ENCODE peak calls at places on chromosomes 12 and 14, in five cellular contexts. Z, D, U, J and R are unnamed samples.

GRCh38 chr12:12606793-12607589 is 4.7 kb upstream of the CREBL2 start:
- DNase-seq in Z (no peak), D (peak), U (no peak), J (peak), R (no peak)

GRCh38 chr12:114853003-114853529 is 169.1 kb upstream of the TBX3 start:
- DNase-seq in Z (no peak), D (no peak), U (no peak), J (no peak), R (no peak)

GRCh38 chr12:3218150-3218845 is 141.1 kb downstream of the TSPAN9 start:
- DNase-seq in Z (peak), D (peak), U (peak), J (peak), R (peak)

GRCh38 chr12:91913651-91914050 is 232.0 kb downstream of the BTG1 start:
- DNase-seq in Z (no peak), D (peak), U (no peak), J (no peak), R (no peak)

GRCh38 chr12:3084742-3085141 is 7.6 kb downstream of the TSPAN9 start:
- DNase-seq in Z (no peak), D (no peak), U (no peak), J (no peak), R (no peak)

GRCh38 chr12:77973579-77973978 is 142.9 kb downstream of the NAV3 start:
- DNase-seq in Z (no peak), D (no peak), U (no peak), J (no peak), R (no peak)

GRCh38 chr12:132623072-132623869 is 4.7 kb downstream of the P2RX2 start:
- DNase-seq in Z (no peak), D (no peak), U (no peak), J (no peak), R (no peak)

GRCh38 chr12:17992002-17992656 is 97.9 kb downstream of the RERGL start:
- DNase-seq in Z (no peak), D (peak), U (no peak), J (peak), R (no peak)

GRCh38 chr14:69475194-69475818 is 9.2 kb upstream of the PLEKHD1 start:
- DNase-seq in Z (no peak), D (peak), U (no peak), J (peak), R (no peak)

GRCh38 chr12:34393086-34393820 is 371.0 kb downstream of the ALG10 start:
- DNase-seq in Z (peak), D (no peak), U (peak), J (no peak), R (no peak)

GRCh38 chr14:50388256-50388931 is 8.3 kb downstream of the CDKL1 start:
- DNase-seq in Z (no peak), D (no peak), U (peak), J (peak), R (no peak)

GRCh38 chr14:51880810-51881580 is 20.6 kb downstream of the GNG2 start:
- DNase-seq in Z (no peak), D (peak), U (no peak), J (peak), R (no peak)

GRCh38 chr14:99267871-99268775 is 3.9 kb downstream of the BCL11B start:
- DNase-seq in Z (no peak), D (no peak), U (no peak), J (no peak), R (no peak)

GRCh38 chr12:66662729-66663128 is 16.1 kb downstream of the GRIP1 start:
- DNase-seq in Z (no peak), D (peak), U (no peak), J (peak), R (no peak)

GRCh38 chr12:55009171-55009570 is 10.6 kb upstream of the NEUROD4 start:
- DNase-seq in Z (no peak), D (no peak), U (no peak), J (no peak), R (no peak)

GRCh38 chr14:74409441-74409840 is 16.6 kb downstream of the SYNDIG1L start:
- DNase-seq in Z (no peak), D (no peak), U (no peak), J (no peak), R (no peak)

GRCh38 chr14:85076111-85076510 is 453.8 kb upstream of the FLRT2 start:
- DNase-seq in Z (no peak), D (no peak), U (no peak), J (no peak), R (no peak)

GRCh38 chr14:63192085-63192484 is 12.2 kb upstream of the RHOJ start:
- DNase-seq in Z (no peak), D (peak), U (no peak), J (no peak), R (no peak)

GRCh38 chr12:31301311-31301710 is 24.6 kb downstream of the SINHCAF start:
- DNase-seq in Z (no peak), D (no peak), U (no peak), J (no peak), R (no peak)

GRCh38 chr14:37620856-37621255 is 25.4 kb downstream of the TTC6 start:
- DNase-seq in Z (no peak), D (no peak), U (no peak), J (no peak), R (no peak)

GRCh38 chr12:123120452-123121166 is 30.3 kb downstream of the PITPNM2 start:
- DNase-seq in Z (no peak), D (peak), U (no peak), J (no peak), R (no peak)

GRCh38 chr12:5745251-5745888 is 199.7 kb downstream of the ANO2 start:
- DNase-seq in Z (peak), D (peak), U (no peak), J (peak), R (peak)

GRCh38 chr12:69331482-69331845 is 16.7 kb upstream of the LYZ start:
- DNase-seq in Z (no peak), D (peak), U (no peak), J (no peak), R (no peak)

GRCh38 chr12:48925218-48925871 is at the start of gene FKBP11:
- DNase-seq in Z (peak), D (peak), U (peak), J (peak), R (no peak)

GRCh38 chr14:102071283-102071998 is 15.4 kb downstream of the HSP90AA1 start:
- DNase-seq in Z (no peak), D (peak), U (no peak), J (peak), R (no peak)
- H3K27ac ChIP-seq in Z (no peak), D (no peak), U (no peak), J (peak), R (no peak)

GRCh38 chr14:101966742-101967141 is 2.4 kb downstream of the DYNC1H1 start:
- DNase-seq in Z (no peak), D (no peak), U (no peak), J (no peak), R (no peak)

GRCh38 chr14:101964297-101965144 is at the start of gene DYNC1H1:
- DNase-seq in Z (peak), D (peak), U (peak), J (peak), R (peak)

GRCh38 chr14:101965145-101965531 is 765 bp downstream of the DYNC1H1 start:
- DNase-seq in Z (peak), D (peak), U (peak), J (peak), R (peak)

GRCh38 chr14:101968186-101968585 is 3.8 kb downstream of the DYNC1H1 start:
- DNase-seq in Z (no peak), D (no peak), U (no peak), J (no peak), R (no peak)

DNA sequence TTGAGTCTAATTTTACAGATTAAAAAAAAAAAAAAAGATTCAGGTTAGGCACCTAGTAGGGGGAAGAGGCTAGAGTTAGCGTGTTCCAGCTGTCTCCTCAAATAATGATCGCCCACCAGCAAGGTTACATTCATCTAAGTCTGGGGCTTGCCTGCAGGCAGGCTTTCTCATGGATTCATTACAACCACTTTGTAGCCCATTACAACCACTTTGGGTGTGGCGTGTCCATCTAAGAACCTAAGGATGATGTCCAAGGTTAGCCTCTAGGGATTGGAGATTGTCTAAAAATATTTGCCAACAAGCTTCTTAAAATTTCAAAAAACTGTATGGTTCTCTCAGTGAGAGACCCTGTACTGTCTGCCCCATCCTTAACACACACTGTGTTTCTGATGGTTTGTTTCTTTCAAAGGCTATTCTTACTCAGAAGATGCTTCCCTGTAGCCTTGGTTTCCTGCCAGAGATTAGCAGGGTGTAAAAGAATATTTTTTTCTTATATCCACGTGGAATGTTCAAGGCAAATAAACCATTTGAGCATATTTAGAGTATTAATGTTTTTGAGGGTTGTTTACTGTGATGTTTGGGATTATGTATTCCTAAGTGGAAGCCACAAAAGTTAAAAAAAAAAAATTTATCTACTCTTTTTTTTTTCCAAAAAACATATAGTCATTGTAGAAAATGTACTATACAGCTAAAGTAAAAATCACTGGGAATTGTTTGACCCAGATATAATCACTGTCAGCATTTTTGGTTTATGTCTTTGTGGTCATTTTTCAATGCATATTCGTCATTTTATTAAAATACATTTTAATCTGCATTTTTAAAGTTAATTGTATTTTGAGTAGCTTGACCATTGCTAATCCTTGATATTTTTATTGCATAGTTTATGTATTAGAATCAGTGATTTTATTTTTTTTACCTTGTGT is 1.7 kb downstream of the DYNC1H1 start:
- DNase-seq in Z (no peak), D (peak), U (no peak), J (peak), R (no peak)
- H3K27ac ChIP-seq in Z (peak), D (peak), U (peak), J (peak), R (peak)

GRCh38 chr12:108312885-108313203 is 26.3 kb downstream of the CMKLR1 start:
- DNase-seq in Z (peak), D (peak), U (no peak), J (no peak), R (no peak)

GRCh38 chr12:108311605-108312004 is 27.5 kb downstream of the CMKLR1 start:
- DNase-seq in Z (no peak), D (no peak), U (no peak), J (no peak), R (no peak)

GRCh38 chr12:108313236-108313608 is 25.9 kb downstream of the CMKLR1 start:
- DNase-seq in Z (no peak), D (peak), U (no peak), J (no peak), R (no peak)

GRCh38 chr12:108313609-108314331 is 25.3 kb downstream of the CMKLR1 start:
- DNase-seq in Z (no peak), D (no peak), U (no peak), J (no peak), R (no peak)

DNA sequence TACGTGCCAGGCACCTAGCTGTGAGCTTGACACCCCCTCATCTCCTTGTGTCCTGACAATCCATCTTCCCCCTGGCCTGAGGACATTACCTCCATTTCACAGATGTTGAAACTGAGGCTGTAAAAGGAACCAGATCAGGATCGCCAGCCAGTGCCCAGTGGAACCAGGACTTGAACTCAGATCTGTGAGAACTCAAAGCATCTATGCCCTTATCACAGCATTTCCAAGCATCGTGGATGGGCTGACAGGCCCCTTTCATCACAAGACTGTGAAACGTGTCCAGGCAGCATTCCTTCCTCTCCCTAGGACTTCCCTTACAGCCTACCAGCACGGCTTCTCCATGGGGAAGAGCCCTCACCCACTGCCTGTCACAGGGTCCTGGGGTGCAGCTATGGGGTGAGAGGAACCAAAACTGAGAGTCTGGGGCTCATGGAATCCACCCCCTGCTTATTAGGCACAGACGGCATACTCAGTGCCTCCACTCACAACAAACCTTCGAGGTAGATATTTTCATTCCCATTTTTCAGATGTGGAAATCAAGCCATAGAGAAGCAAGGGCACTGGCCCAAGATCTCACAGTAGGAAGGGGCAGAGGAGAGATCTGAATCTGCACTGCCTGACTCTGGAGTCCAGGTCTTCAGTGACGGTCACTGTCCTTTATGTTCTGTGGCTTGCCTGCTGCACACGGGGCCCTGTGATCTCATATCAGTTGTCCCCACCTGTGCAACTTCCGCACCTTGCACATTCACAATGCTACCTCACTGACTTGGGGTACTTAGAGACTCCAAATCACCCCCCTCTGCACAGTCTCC is 26.8 kb downstream of the CMKLR1 start:
- DNase-seq in Z (no peak), D (no peak), U (no peak), J (no peak), R (peak)
- H3K27ac ChIP-seq in Z (peak), D (no peak), U (peak), J (no peak), R (no peak)

DNA sequence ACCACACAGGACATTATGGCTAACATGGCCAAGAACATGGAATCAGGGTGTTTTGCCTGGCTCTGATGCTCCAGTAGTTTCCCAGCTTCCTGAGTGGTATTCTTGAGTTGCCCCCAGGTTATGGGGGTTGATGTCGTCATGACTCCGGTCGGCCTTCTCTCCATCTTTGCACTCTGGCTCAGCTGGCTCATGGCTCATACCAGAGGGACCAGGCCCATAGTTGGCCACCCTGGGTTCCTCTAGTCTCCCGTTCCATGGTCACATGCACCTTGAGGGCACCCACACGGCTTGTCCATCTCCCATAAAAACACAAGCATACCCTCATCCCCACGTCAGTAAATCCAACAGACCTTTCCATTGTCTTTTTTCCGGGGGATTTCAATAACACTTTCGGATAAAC is 23.7 kb upstream of the MAPKAPK5 start:
- DNase-seq in Z (no peak), D (no peak), U (no peak), J (no peak), R (no peak)
- H3K27ac ChIP-seq in Z (no peak), D (no peak), U (no peak), J (no peak), R (no peak)

DNA sequence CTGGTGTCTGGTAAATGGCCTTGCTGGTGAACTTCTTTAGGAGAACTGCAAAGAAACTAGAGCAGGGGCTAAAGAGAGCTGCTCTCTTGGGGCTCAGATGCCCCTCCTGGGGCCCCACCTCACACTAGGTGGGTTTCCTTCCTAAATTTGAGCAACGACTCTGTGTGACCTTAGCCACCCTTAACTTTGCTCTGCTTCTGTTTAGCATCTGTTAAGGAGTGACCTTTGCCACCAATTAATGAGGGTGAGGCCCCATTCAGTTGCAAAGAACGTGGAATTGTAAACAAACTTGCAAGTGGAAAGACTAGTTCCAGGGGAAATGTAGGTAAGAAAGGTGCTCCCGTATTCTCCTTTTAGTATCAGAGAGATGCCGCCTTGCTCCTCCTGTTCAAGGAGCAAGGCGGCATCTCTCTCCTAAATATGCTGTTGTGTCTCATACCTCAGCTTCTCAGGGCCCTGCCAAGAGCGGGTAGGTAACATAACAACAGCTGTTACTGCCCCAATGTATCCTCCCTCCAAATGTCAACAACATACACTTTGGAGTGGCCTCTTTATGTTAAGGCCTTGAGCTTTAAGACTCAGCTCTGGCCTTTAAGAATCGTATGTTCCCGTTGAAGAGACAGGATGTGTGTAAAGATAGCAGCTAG is 77.6 kb upstream of the FUT8 start:
- DNase-seq in Z (no peak), D (no peak), U (no peak), J (no peak), R (no peak)
- H3K27ac ChIP-seq in Z (no peak), D (peak), U (no peak), J (no peak), R (no peak)

GRCh38 chr12:57452181-57452936 is 2.7 kb upstream of the INHBE start:
- DNase-seq in Z (no peak), D (peak), U (no peak), J (peak), R (no peak)
- H3K27ac ChIP-seq in Z (peak), D (peak), U (peak), J (no peak), R (no peak)

DNA sequence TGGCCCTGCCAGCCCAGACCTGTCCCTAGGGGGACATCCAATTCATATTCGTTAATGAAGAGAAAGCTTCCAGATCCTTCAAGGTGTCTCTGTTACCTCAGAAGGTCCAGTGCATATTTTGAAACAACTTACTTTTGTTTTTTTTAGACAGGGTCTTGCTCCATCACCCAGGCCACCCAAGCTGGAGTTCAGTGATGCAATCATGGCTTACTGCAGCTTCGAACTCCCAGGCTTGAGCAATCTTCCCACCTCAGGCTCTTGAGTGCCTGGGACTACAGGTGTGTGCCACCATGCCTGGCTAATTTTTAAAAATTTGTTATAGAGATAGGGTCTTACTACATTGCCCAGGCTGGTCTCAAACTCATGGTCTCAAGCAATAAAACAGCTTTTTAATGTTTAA is 48.4 kb downstream of the B4GALNT3 start:
- DNase-seq in Z (no peak), D (no peak), U (no peak), J (no peak), R (no peak)
- H3K27ac ChIP-seq in Z (no peak), D (no peak), U (no peak), J (no peak), R (no peak)

GRCh38 chr12:22656376-22656775 is 31.4 kb downstream of the ETNK1 start:
- DNase-seq in Z (no peak), D (no peak), U (no peak), J (no peak), R (no peak)

GRCh38 chr12:22656835-22657234 is 31.9 kb downstream of the ETNK1 start:
- DNase-seq in Z (no peak), D (no peak), U (no peak), J (no peak), R (no peak)

GRCh38 chr12:22657538-22657937 is 32.6 kb downstream of the ETNK1 start:
- DNase-seq in Z (no peak), D (peak), U (no peak), J (peak), R (no peak)

GRCh38 chr12:22653075-22653474 is 28.1 kb downstream of the ETNK1 start:
- DNase-seq in Z (no peak), D (peak), U (no peak), J (no peak), R (no peak)

DNA sequence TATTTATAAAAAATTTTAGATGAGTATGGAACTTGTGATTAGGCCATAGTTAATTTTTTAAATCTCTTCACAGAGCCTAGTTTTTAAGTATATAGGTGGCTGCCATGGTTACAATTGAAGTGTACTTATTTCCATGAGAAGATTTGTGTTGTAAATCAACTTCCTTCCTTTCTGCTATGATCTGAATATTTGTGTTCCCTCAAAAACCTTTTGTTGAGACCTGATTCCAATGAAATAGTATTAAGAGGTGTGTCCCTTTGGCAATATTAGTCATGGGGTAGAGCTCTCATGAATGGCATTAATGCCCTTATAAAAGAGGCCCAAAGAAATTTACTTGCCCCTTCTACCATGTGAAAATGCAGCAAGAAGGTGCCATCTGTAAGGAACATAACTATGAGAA is 28.8 kb downstream of the ETNK1 start:
- DNase-seq in Z (no peak), D (no peak), U (no peak), J (no peak), R (no peak)
- H3K27ac ChIP-seq in Z (no peak), D (no peak), U (no peak), J (no peak), R (no peak)

GRCh38 chr14:90005441-90005840 is 49.7 kb downstream of the TDP1 start:
- DNase-seq in Z (no peak), D (no peak), U (no peak), J (no peak), R (no peak)

GRCh38 chr14:90000935-90001334 is 45.2 kb downstream of the TDP1 start:
- DNase-seq in Z (no peak), D (no peak), U (no peak), J (no peak), R (no peak)

GRCh38 chr14:90005939-90006530 is 50.3 kb downstream of the TDP1 start:
- DNase-seq in Z (no peak), D (no peak), U (no peak), J (no peak), R (no peak)

GRCh38 chr14:90003526-90004312 is 48.0 kb downstream of the TDP1 start:
- DNase-seq in Z (no peak), D (no peak), U (no peak), J (no peak), R (no peak)
- H3K27ac ChIP-seq in Z (no peak), D (no peak), U (no peak), J (no peak), R (no peak)

GRCh38 chr12:107761502-107761904 is 566 bp upstream of the PRDM4 start:
- DNase-seq in Z (no peak), D (peak), U (no peak), J (no peak), R (no peak)
- H3K27ac ChIP-seq in Z (peak), D (peak), U (peak), J (no peak), R (peak)